ENCODE peak calls at places on chromosomes 6 and 20, in eight cellular contexts. S is fibroblast of lung, Z is SK-N-SH, A is cardiac muscle cell, C is epithelial cell of proximal tubule, Q is ascending aorta, O is PC-9, P is GM23338. X is an unnamed sample.

GRCh38 chr6:49551126-49551865 is 828 bp downstream of the C6orf141 start:
- DNase-seq in Q (no peak), Z (no peak), C (no peak), A (no peak), S (no peak), O (no peak), P (peak; percentile 77), X (no peak)

GRCh38 chr6:20403766-20404640 is 2.3 kb downstream of the E2F3 start:
- DNase-seq in P (peak; percentile 69), Q (no peak), A (peak; percentile 63), O (peak; percentile 51), Z (peak; percentile 66), S (peak; percentile 44), C (no peak), X (peak; percentile 66)

GRCh38 chr20:2820084-2820895 is 4.1 kb downstream of the TMEM239 start:
- DNase-seq in C (no peak), Q (no peak), P (peak; percentile 70), Z (no peak), A (peak; percentile 95), S (peak; percentile 39), O (no peak), X (peak; percentile 11)

GRCh38 chr6:158923801-158924498 is 76.1 kb downstream of the RSPH3 start:
- DNase-seq in Q (no peak), C (no peak), O (no peak), Z (no peak), A (no peak), P (no peak), S (no peak), X (no peak)

GRCh38 chr20:13800728-13801134 is 15.9 kb downstream of the NDUFAF5 start:
- DNase-seq in Z (peak; percentile 67), Q (no peak), S (peak; percentile 96), P (no peak), C (peak; percentile 50), O (no peak), A (peak; percentile 97), X (peak; percentile 91)

GRCh38 chr20:11850901-11851300 is 66.8 kb upstream of the BTBD3 start:
- DNase-seq in O (no peak), S (peak; percentile 56), A (peak; percentile 21), Z (no peak), Q (no peak), C (peak; percentile 25), P (no peak), X (peak; percentile 80)

GRCh38 chr20:14919473-14920157 is 582.2 kb upstream of the FLRT3 start:
- DNase-seq in Z (no peak), S (no peak), Q (no peak), P (peak; percentile 89), A (no peak), O (peak; percentile 73), C (no peak), X (peak; percentile 39)

GRCh38 chr20:32018269-32019155 is 8.3 kb downstream of the CCM2L start:
- DNase-seq in Q (no peak), A (no peak), P (peak; percentile 95), O (peak; percentile 52), Z (peak; percentile 96), C (no peak), S (no peak), X (no peak)

GRCh38 chr6:168886964-168887363 is 366.7 kb downstream of the THBS2 start:
- DNase-seq in P (no peak), S (no peak), C (no peak), Q (no peak), A (no peak), O (no peak), Z (no peak), X (no peak)

GRCh38 chr20:59495894-59496510 is 108.3 kb upstream of the PHACTR3 start:
- DNase-seq in Z (peak; percentile 84), C (no peak), O (peak; percentile 40), A (peak; percentile 72), Q (no peak), S (peak; percentile 59), P (peak; percentile 84), X (peak; percentile 60)

GRCh38 chr20:17616480-17617211 is 46.8 kb downstream of the DSTN start:
- DNase-seq in Z (peak; percentile 5), Q (no peak), P (no peak), C (no peak), O (no peak), A (no peak), S (no peak), X (no peak)

GRCh38 chr6:81051952-81052351 is 700.5 kb downstream of the TENT5A start:
- DNase-seq in S (no peak), Q (no peak), Z (no peak), P (peak; percentile 40), C (no peak), A (no peak), O (no peak), X (no peak)

GRCh38 chr6:21375206-21375605 is 218.3 kb upstream of the SOX4 start:
- DNase-seq in P (no peak), A (no peak), S (no peak), C (no peak), O (no peak), Q (no peak), Z (no peak), X (no peak)

GRCh38 chr20:45407067-45407745 is 883 bp upstream of the DBNDD2 start:
- DNase-seq in P (peak; percentile 66), C (no peak), Z (peak; percentile 65), Q (no peak), A (no peak), O (peak; percentile 35), S (peak; percentile 14), X (peak; percentile 35)

GRCh38 chr6:136990754-136991153 is 54.0 kb downstream of the IL20RA start:
- DNase-seq in Z (peak; percentile 36), C (no peak), Q (no peak), S (no peak), A (no peak), O (no peak), P (peak; percentile 39), X (no peak)

GRCh38 chr20:17655865-17656489 is 26.1 kb downstream of the RRBP1 start:
- DNase-seq in Z (peak; percentile 8), O (no peak), C (no peak), P (peak; percentile 70), A (no peak), S (no peak), Q (no peak), X (peak; percentile 69)

DNA sequence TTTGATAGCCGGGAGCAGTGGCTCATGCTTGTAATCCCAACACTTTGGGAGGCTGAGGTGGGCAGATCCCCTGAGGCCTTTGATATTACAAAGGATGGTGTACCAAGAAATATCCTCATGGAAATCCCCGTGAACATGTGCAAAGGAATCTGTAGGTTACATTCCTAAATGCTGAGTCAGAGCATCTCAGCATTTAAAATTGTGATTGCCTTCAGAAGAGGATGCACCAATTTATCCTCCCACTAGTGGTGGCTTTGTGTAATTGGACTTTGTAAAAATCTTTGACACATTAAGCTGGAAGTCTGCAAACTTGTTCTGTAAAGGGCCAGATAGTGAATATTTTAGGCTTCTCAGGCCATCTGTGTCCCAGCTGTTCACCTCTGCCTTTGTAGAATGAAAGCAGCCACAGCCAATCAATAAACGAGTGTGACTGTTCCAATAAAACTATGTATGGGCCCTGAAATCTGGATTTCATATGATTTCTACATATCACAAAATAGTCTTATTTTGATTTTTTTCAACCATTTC is 11.8 kb downstream of the TMEM14B start:
- DNase-seq in Z (peak; percentile 30), Q (no peak), A (peak; percentile 89), O (peak; percentile 95), C (peak; percentile 93), P (peak; percentile 84), S (peak; percentile 77), X (peak; percentile 91)
- TF ChIP-seq CTCF in Z (peak; percentile 61), Q (no peak), A (peak; percentile 60), O (peak; percentile 77), C (peak; percentile 63), P (peak; percentile 44), S (peak; percentile 61), X (peak; percentile 67)

GRCh38 chr6:1613631-1614447 is 4.1 kb downstream of the FOXC1 start:
- DNase-seq in A (peak; percentile 55), O (no peak), C (no peak), Z (peak; percentile 89), P (peak; percentile 90), S (peak; percentile 20), Q (no peak), X (no peak)

GRCh38 chr6:1615651-1616420 is 6.1 kb downstream of the FOXC1 start:
- DNase-seq in A (no peak), Z (no peak), P (no peak), O (no peak), C (no peak), S (no peak), Q (no peak), X (no peak)

GRCh38 chr6:1614767-1615650 is 5.3 kb downstream of the FOXC1 start:
- DNase-seq in S (no peak), Q (no peak), C (no peak), A (no peak), P (peak; percentile 71), Z (peak; percentile 72), O (no peak), X (no peak)

GRCh38 chr6:1612902-1613301 is 3.2 kb downstream of the FOXC1 start:
- DNase-seq in S (peak; percentile 50), Q (no peak), O (no peak), A (peak; percentile 68), C (no peak), Z (no peak), P (no peak), X (peak; percentile 80)

GRCh38 chr6:1614448-1614766 is 4.7 kb downstream of the FOXC1 start:
- DNase-seq in Z (no peak), S (no peak), Q (no peak), O (no peak), C (no peak), A (no peak), P (peak; percentile 51), X (no peak)
- H3K4me3 ChIP-seq in Z (peak overlapping the region; percentile 90), S (no peak overlapping the region), Q (peak overlapping the region; percentile 94), O (peak overlapping the region; percentile 89), C (peak overlapping the region; percentile 81), A (peak overlapping the region; percentile 51), P (peak overlapping the region; percentile 39), X (no peak overlapping the region)

DNA sequence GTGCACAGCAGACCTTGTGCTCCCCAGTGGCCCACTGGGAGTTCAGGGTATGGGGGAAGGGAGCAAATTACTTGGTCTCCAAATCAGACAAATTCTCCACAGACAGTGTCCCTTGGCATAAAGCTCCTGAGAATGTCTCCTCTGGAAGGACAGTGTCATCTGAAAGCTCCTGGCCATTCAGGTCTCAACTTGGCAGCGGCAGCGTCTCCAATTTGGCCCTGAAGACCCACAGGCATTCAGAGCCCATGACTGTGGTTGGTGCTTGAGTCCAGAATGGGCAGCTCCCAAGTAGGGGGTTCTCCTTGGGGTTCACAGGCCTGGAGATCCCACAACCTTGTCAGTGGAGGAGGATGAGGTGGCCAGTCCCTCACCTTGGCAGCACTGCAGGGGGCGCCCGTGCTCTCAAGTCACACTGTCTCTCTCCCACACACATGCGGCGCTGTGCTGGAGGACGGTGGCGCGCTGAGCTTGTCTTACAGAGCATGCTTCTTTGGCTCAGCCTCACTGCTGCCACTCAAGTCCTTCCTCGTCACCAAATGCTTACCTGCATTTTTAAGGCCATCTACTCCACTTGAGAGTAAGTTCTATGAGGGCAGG is 20.7 kb downstream of the DYNLRB1 start:
- DNase-seq in A (peak; percentile 52), Z (peak; percentile 46), O (no peak), Q (no peak), C (no peak), S (peak; percentile 25), P (peak; percentile 80), X (peak; percentile 51)
- TF ChIP-seq CTCF in A (peak; percentile 54), Z (no peak), O (no peak), Q (no peak), C (peak; percentile 41), S (peak; percentile 36), P (peak; percentile 77), X (peak; percentile 47)

DNA sequence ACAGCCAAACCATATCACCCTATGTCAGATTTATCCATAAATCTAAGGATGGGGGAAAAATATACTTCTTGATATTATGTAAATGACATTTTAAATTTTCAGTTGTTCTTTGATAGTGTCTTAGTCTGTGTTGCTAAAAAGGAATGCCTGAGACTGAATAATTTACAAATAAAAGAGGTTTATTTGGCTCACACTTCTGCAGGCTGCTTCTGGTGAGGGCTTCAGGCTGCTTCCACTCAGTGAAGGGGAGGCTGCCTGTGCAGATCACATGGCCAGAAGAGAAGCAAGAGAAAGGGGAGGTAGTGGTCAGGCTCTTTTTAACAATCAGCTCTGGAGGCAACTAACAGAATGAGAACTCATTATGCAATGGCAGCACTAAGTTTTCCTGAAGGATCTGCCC is 1.3 kb upstream of the MCM9 start:
- DNase-seq in A (no peak), P (no peak), Z (no peak), S (no peak), O (no peak), Q (no peak), C (no peak), X (no peak)
- H3K4me3 ChIP-seq in A (no peak overlapping the region), P (no peak overlapping the region), Z (no peak overlapping the region), S (no peak overlapping the region), O (peak overlapping the region; percentile 77), Q (no peak overlapping the region), C (no peak overlapping the region), X (no peak overlapping the region)

X was measured in fibroblast of mammary gland.